ENCODE peak calls at places on chromosomes 5 and 9, in six cellular contexts. Q is H9; Y is CD4-positive, alpha-beta T cell; G is ovary; U is endothelial cell; O is cardiac fibroblast. Z is an unnamed sample.

GRCh38 chr5:76479973-76480667 is 77.0 kb downstream of the IQGAP2 start:
- DNase-seq in Q (no peak), Y (no peak), G (no peak), U (no peak), O (no peak), Z (no peak)

GRCh38 chr5:127549551-127549950 is 32.1 kb downstream of the PRRC1 start:
- DNase-seq in Q (no peak), Y (no peak), G (no peak), U (no peak), O (no peak), Z (no peak)

GRCh38 chr9:32378993-32379729 is 5.3 kb upstream of the ACO1 start:
- DNase-seq in Q (peak; percentile 50), Y (peak; percentile 9), G (no peak), U (peak; percentile 55), O (peak; percentile 90), Z (peak; percentile 54)

GRCh38 chr9:22050924-22051323 is 41.8 kb upstream of the CDKN2B start:
- DNase-seq in Q (no peak), Y (no peak), G (no peak), U (no peak), O (no peak), Z (no peak)

GRCh38 chr9:137807721-137808703 is 69.6 kb upstream of the CACNA1B start:
- DNase-seq in Q (no peak), Y (no peak), G (no peak), U (no peak), O (no peak), Z (no peak)

GRCh38 chr5:176855598-176855997 is 43.5 kb downstream of the HK3 start:
- DNase-seq in Q (no peak), Y (no peak), G (no peak), U (no peak), O (no peak), Z (no peak)

GRCh38 chr9:134101623-134102149 is 33.9 kb upstream of the BRD3 start:
- DNase-seq in Q (no peak), Y (no peak), G (no peak), U (no peak), O (no peak), Z (no peak)

GRCh38 chr5:76422175-76422574 is 19.1 kb downstream of the IQGAP2 start:
- DNase-seq in Q (no peak), Y (no peak), G (no peak), U (no peak), O (no peak), Z (no peak)

GRCh38 chr5:173777669-173778068 is 110.5 kb upstream of the CPEB4 start:
- DNase-seq in Q (no peak), Y (no peak), G (no peak), U (no peak), O (no peak), Z (no peak)

GRCh38 chr9:128554155-128554862 is 1.9 kb downstream of the SPTAN1 start:
- DNase-seq in Q (peak; percentile 69), Y (no peak), G (peak; percentile 47), U (peak; percentile 45), O (peak; percentile 93), Z (peak; percentile 60)

GRCh38 chr5:145953202-145953601 is 16.8 kb downstream of the SH3RF2 start:
- DNase-seq in Q (no peak), Y (no peak), G (no peak), U (no peak), O (no peak), Z (no peak)

GRCh38 chr9:135414293-135414692 is 65.3 kb upstream of the PPP1R26 start:
- DNase-seq in Q (no peak), Y (no peak), G (no peak), U (no peak), O (no peak), Z (no peak)

GRCh38 chr9:98287383-98287782 is 31.9 kb upstream of the TBC1D2 start:
- DNase-seq in Q (peak; percentile 84), Y (no peak), G (no peak), U (peak; percentile 28), O (no peak), Z (no peak)

GRCh38 chr5:176922817-176923216 is 23.7 kb upstream of the HK3 start:
- DNase-seq in Q (no peak), Y (no peak), G (no peak), U (no peak), O (no peak), Z (no peak)

GRCh38 chr9:134642385-134643181 is 980 bp downstream of the COL5A1 start:
- DNase-seq in Q (peak; percentile 59), Y (no peak), G (peak; percentile 76), U (peak; percentile 15), O (peak; percentile 77), Z (peak; percentile 63)

GRCh38 chr9:132087438-132088030 is 7.9 kb upstream of the MED27 start:
- DNase-seq in Q (no peak), Y (no peak), G (no peak), U (no peak), O (no peak), Z (no peak)

GRCh38 chr9:130981002-130981760 is 27.8 kb upstream of the LAMC3 start:
- DNase-seq in Q (no peak), Y (no peak), G (no peak), U (no peak), O (no peak), Z (no peak)

GRCh38 chr5:92403308-92403707 is 1020.2 kb upstream of the ARRDC3 start:
- DNase-seq in Q (no peak), Y (no peak), G (no peak), U (no peak), O (no peak), Z (no peak)

GRCh38 chr9:135296783-135297715 is 182.5 kb upstream of the PPP1R26 start:
- DNase-seq in Q (peak; percentile 26), Y (no peak), G (no peak), U (no peak), O (no peak), Z (no peak)

GRCh38 chr9:82281066-82281465 is 292.5 kb downstream of the SPATA31D1 start:
- DNase-seq in Q (no peak), Y (no peak), G (no peak), U (no peak), O (no peak), Z (no peak)

GRCh38 chr9:34254966-34255825 is 73.9 kb downstream of the KIF24 start:
- DNase-seq in Q (no peak), Y (no peak), G (no peak), U (no peak), O (peak; percentile 60), Z (no peak)

GRCh38 chr9:35728041-35728971 is 3.7 kb downstream of the TLN1 start:
- DNase-seq in Q (peak; percentile 66), Y (no peak), G (peak; percentile 74), U (peak; percentile 68), O (peak; percentile 94), Z (peak; percentile 67)

GRCh38 chr5:158553195-158553945 is 546.3 kb downstream of the EBF1 start:
- DNase-seq in Q (no peak), Y (no peak), G (no peak), U (no peak), O (no peak), Z (peak; percentile 40)

GRCh38 chr9:121331549-121331948 is 38.5 kb downstream of the STOM start:
- DNase-seq in Q (no peak), Y (no peak), G (no peak), U (no peak), O (peak; percentile 38), Z (no peak)

GRCh38 chr9:121326130-121326838 is 43.8 kb downstream of the STOM start:
- DNase-seq in Q (no peak), Y (no peak), G (peak; percentile 56), U (no peak), O (peak; percentile 97), Z (no peak)

GRCh38 chr9:121328476-121328875 is 41.6 kb downstream of the STOM start:
- DNase-seq in Q (no peak), Y (no peak), G (no peak), U (no peak), O (no peak), Z (no peak)

GRCh38 chr9:121326924-121327613 is 43.0 kb downstream of the STOM start:
- DNase-seq in Q (no peak), Y (no peak), G (no peak), U (no peak), O (no peak), Z (no peak)

DNA sequence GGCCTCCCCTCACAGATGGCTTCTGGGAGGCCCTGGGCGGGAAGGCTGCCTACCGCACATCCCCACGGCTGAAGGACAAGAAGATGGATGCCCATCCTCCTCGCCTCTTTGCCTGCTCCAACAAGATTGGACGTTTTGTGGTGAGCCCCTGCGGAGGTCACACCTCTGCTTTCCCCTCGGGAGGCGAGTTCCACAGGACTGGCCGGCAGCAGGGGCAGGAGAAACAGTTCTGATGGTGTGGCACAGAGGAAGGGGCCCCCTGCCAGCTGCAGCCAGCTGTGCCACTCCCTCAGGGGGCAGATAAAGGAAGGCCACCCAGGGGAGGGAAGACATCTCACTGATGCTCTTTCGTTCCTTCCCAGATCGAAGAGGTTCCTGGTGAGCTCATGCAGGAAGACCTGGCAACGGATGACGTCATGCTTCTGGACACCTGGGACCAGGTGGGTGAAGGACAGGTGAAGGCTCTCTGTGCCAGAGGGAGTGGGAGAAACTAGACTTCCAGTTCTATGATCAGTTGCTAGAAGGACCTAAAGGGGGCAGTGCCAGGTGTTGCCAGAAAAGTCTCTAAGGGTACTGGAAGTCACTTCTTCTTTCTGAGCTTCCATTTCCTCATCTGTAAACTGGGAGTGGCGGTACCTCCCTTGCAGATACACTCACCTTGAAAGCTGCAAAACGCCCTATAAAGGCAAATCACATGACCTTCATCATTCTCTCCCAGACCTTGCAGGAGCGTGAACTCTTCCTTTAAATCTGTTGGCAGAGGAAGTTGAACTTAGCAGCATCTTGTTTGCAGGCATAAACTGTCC is 41.0 kb downstream of the STOM start:
- DNase-seq in Q (no peak), Y (no peak), G (no peak), U (no peak), O (no peak), Z (no peak)
- TF ChIP-seq CTCF in Q (peak; percentile 22), Y (no peak), G (no peak), U (no peak), O (no peak), Z (no peak)

DNA sequence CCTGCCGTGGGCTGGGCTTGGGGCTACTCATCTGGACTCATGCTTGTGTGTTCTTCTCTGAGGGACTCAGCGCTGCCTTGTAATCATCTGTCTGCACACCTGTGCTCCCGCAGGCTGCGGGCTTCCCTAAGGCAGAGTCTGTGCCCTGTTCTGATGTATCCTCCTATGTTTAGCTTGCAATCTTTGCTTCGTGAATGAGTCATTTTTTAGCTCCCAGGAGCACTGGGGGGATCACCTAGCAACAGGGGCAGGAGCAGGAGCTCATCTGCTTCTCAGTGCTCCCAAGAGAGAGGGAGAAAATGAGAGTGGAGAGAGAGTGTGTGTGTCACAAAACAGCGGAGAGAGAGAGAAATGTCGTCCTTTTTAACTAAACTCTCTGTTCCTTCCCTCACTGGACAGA is 202.4 kb upstream of the ZNF618 start:
- DNase-seq in Q (no peak), Y (no peak), G (no peak), U (no peak), O (peak; percentile 70), Z (no peak)
- TF ChIP-seq CTCF in Q (no peak), Y (no peak), G (no peak), U (no peak), O (no peak), Z (no peak)

GRCh38 chr5:55176176-55176818 is 3.3 kb upstream of the CDC20B start:
- DNase-seq in Q (peak; percentile 87), Y (no peak), G (no peak), U (peak; percentile 59), O (no peak), Z (no peak)
- TF ChIP-seq CTCF in Q (peak; percentile 53), Y (no peak), G (no peak), U (peak; percentile 13), O (peak; percentile 5), Z (peak; percentile 7)

DNA sequence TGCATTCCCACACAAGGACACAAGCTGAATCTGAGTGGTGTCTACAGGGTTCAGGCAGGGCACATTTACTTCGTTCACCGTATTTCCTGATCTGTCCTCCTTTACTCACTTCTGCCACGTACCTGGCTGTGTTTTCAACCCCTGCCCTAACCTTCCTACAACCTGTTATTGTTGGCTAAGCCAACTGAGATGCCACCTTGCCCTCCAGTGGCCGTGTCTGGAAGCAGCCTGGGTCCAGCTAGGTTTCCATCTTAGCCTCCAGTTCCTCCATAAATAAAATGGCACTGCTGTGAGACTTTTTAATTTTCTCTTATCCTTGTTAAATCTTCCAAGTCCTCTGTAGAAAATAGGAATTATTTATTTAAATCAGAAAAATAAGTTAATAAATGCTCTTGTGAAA is 64.8 kb downstream of the ATP10B start:
- DNase-seq in Q (peak; percentile 61), Y (no peak), G (no peak), U (peak; percentile 38), O (no peak), Z (no peak)
- TF ChIP-seq CTCF in Q (peak; percentile 77), Y (no peak), G (no peak), U (peak; percentile 37), O (peak; percentile 6), Z (peak; percentile 37)